ENCODE peak calls at places on chromosomes 4 and X, in five cellular contexts. One of them, this sample, is unnamed.

GRCh38 chr4:85741921-85742591 is 267.1 kb downstream of the ARHGAP24 start:
- DNase-seq in PC-3: no peak
- DNase-seq in astrocyte: no peak
- DNase-seq in AG04450: no peak
- DNase-seq in IMR-90: no peak
- DNase-seq in this sample: no peak

GRCh38 chrX:31590581-31591113 is 518.8 kb upstream of the FTHL17 start:
- DNase-seq in PC-3: peak
- DNase-seq in astrocyte: peak
- DNase-seq in AG04450: peak
- DNase-seq in IMR-90: peak
- DNase-seq in this sample: peak

GRCh38 chrX:149314031-149314430 is 191.1 kb downstream of the IDS start:
- DNase-seq in PC-3: no peak
- DNase-seq in astrocyte: peak
- DNase-seq in AG04450: no peak
- DNase-seq in IMR-90: no peak
- DNase-seq in this sample: peak

GRCh38 chr4:66575024-66575696 is 904.9 kb upstream of the EPHA5 start:
- DNase-seq in PC-3: peak
- DNase-seq in astrocyte: peak
- DNase-seq in AG04450: no peak
- DNase-seq in IMR-90: peak
- DNase-seq in this sample: peak

GRCh38 chr4:5793514-5793913 is 82.5 kb downstream of the EVC start:
- DNase-seq in PC-3: no peak
- DNase-seq in astrocyte: no peak
- DNase-seq in AG04450: no peak
- DNase-seq in IMR-90: no peak
- DNase-seq in this sample: no peak

GRCh38 chr4:8294036-8294435 is 24.5 kb downstream of the HTRA3 start:
- DNase-seq in PC-3: no peak
- DNase-seq in astrocyte: no peak
- DNase-seq in AG04450: no peak
- DNase-seq in IMR-90: no peak
- DNase-seq in this sample: no peak

GRCh38 chr4:24057915-24058559 is 168.2 kb upstream of the PPARGC1A start:
- DNase-seq in PC-3: no peak
- DNase-seq in astrocyte: no peak
- DNase-seq in AG04450: no peak
- DNase-seq in IMR-90: no peak
- DNase-seq in this sample: no peak

GRCh38 chr4:42865572-42866189 is 26.8 kb upstream of the GRXCR1 start:
- DNase-seq in PC-3: peak
- DNase-seq in astrocyte: peak
- DNase-seq in AG04450: no peak
- DNase-seq in IMR-90: peak
- DNase-seq in this sample: peak

GRCh38 chrX:134933911-134934310 is 56.9 kb upstream of the SMIM10 start:
- DNase-seq in PC-3: no peak
- DNase-seq in astrocyte: no peak
- DNase-seq in AG04450: no peak
- DNase-seq in IMR-90: no peak
- DNase-seq in this sample: no peak

GRCh38 chr4:163404570-163404969 is 60.9 kb downstream of the NPY5R start:
- DNase-seq in PC-3: no peak
- DNase-seq in astrocyte: no peak
- DNase-seq in AG04450: no peak
- DNase-seq in IMR-90: no peak
- DNase-seq in this sample: no peak

GRCh38 chr4:67288964-67289363 is 256.3 kb downstream of the CENPC start:
- DNase-seq in PC-3: peak
- DNase-seq in astrocyte: no peak
- DNase-seq in AG04450: no peak
- DNase-seq in IMR-90: no peak
- DNase-seq in this sample: peak

GRCh38 chr4:129623233-129623632 is 527.3 kb downstream of the C4orf33 start:
- DNase-seq in PC-3: no peak
- DNase-seq in astrocyte: no peak
- DNase-seq in AG04450: no peak
- DNase-seq in IMR-90: no peak
- DNase-seq in this sample: no peak

GRCh38 chrX:49919617-49920016 is 2.8 kb upstream of the CLCN5 start:
- DNase-seq in PC-3: peak
- DNase-seq in astrocyte: peak
- DNase-seq in AG04450: no peak
- DNase-seq in IMR-90: peak
- DNase-seq in this sample: peak

GRCh38 chrX:136909119-136909705 is 28.7 kb upstream of the RBMX start:
- DNase-seq in PC-3: peak
- DNase-seq in astrocyte: peak
- DNase-seq in AG04450: peak
- DNase-seq in IMR-90: peak
- DNase-seq in this sample: peak

GRCh38 chrX:39453847-39454645 is 643.7 kb downstream of the BCOR start:
- DNase-seq in PC-3: no peak
- DNase-seq in astrocyte: no peak
- DNase-seq in AG04450: no peak
- DNase-seq in IMR-90: no peak
- DNase-seq in this sample: no peak

GRCh38 chr4:144715230-144715629 is 69.3 kb downstream of the HHIP start:
- DNase-seq in PC-3: no peak
- DNase-seq in astrocyte: no peak
- DNase-seq in AG04450: no peak
- DNase-seq in IMR-90: no peak
- DNase-seq in this sample: no peak

GRCh38 chr4:80568891-80569290 is 233.4 kb downstream of the CFAP299 start:
- DNase-seq in PC-3: no peak
- DNase-seq in astrocyte: no peak
- DNase-seq in AG04450: no peak
- DNase-seq in IMR-90: no peak
- DNase-seq in this sample: no peak

GRCh38 chrX:38127961-38128360 is 92.7 kb downstream of the SRPX start:
- DNase-seq in PC-3: no peak
- DNase-seq in astrocyte: no peak
- DNase-seq in AG04450: no peak
- DNase-seq in IMR-90: no peak
- DNase-seq in this sample: no peak

GRCh38 chr4:150938873-150939499 is 76.1 kb downstream of the LRBA start:
- DNase-seq in PC-3: no peak
- DNase-seq in astrocyte: no peak
- DNase-seq in AG04450: no peak
- DNase-seq in IMR-90: no peak
- DNase-seq in this sample: no peak

DNA sequence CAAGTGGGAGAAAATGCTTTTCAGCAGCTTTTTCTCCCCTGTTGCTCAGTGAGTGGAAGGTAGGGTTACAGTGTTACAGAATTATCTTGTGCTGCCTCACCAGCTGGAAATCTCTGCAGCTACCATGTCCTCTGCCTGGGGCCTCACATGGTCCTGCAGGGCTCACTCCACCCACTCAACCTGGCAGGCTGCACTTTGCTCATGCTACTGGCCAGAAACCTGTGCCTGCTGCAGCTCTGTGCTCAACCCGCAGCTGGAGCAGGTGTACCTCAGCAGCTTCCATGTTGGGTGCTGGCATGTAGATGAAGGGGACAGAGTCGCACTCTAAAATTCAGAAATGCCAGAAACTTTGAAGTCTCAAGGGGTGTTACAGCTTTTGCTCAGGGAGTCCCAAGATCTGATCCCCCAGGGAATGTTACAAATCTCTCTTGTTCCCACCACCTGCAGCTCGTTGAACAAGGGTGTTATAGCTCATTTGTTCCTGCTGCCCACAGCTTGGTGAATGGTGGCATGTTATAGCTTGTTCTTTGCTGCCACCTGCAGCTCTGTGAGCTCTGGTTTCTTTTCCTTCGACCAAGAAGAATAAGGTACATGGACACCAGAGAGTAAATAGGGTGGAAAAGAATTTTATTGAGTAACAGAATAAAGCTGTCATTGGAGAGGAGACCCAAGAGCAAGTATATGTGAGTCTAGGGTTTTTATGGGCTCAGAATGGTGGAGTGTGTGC is 845.8 kb downstream of the TECRL start:
- DNase-seq in PC-3: peak
- DNase-seq in astrocyte: no peak
- DNase-seq in AG04450: no peak
- DNase-seq in IMR-90: no peak
- DNase-seq in this sample: no peak
- TF ChIP-seq CTCF in PC-3: peak
- TF ChIP-seq CTCF in astrocyte: no peak
- TF ChIP-seq CTCF in AG04450: no peak
- TF ChIP-seq CTCF in IMR-90: no peak
- TF ChIP-seq CTCF in this sample: no peak

GRCh38 chr4:71771613-71772012 is 12.3 kb downstream of the GC start:
- DNase-seq in PC-3: no peak
- DNase-seq in astrocyte: no peak
- DNase-seq in AG04450: no peak
- DNase-seq in IMR-90: no peak
- DNase-seq in this sample: no peak

GRCh38 chr4:71775449-71775848 is 8.4 kb downstream of the GC start:
- DNase-seq in PC-3: no peak
- DNase-seq in astrocyte: no peak
- DNase-seq in AG04450: no peak
- DNase-seq in IMR-90: no peak
- DNase-seq in this sample: no peak

GRCh38 chr4:71772592-71772991 is 11.3 kb downstream of the GC start:
- DNase-seq in PC-3: peak
- DNase-seq in astrocyte: no peak
- DNase-seq in AG04450: no peak
- DNase-seq in IMR-90: no peak
- DNase-seq in this sample: no peak

GRCh38 chr4:71773004-71773403 is 10.9 kb downstream of the GC start:
- DNase-seq in PC-3: no peak
- DNase-seq in astrocyte: no peak
- DNase-seq in AG04450: no peak
- DNase-seq in IMR-90: no peak
- DNase-seq in this sample: no peak

DNA sequence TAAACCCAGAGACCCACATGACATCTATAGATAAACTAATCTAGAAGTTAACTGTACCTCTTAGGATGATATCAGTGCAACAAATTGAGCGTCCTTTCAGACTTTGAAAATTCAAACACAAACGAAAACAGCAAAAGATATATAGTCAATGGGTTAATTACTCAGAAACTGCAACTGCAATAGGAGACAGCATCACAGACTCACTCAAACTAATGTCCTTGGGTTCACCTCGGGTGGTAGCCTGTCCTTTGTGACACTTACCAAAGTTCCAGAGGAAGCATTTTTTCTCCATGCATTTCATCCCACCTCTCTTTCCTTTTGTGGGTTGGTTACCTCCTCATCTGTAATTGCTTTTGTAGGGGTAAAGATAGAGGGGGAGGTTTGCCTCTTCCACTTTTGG is 9.7 kb downstream of the GC start:
- DNase-seq in PC-3: no peak
- DNase-seq in astrocyte: no peak
- DNase-seq in AG04450: no peak
- DNase-seq in IMR-90: no peak
- DNase-seq in this sample: no peak
- H3K4me3 ChIP-seq in PC-3: no peak
- H3K4me3 ChIP-seq in astrocyte: no peak
- H3K4me3 ChIP-seq in AG04450: no peak
- H3K4me3 ChIP-seq in IMR-90: no peak
- H3K4me3 ChIP-seq in this sample: no peak

DNA sequence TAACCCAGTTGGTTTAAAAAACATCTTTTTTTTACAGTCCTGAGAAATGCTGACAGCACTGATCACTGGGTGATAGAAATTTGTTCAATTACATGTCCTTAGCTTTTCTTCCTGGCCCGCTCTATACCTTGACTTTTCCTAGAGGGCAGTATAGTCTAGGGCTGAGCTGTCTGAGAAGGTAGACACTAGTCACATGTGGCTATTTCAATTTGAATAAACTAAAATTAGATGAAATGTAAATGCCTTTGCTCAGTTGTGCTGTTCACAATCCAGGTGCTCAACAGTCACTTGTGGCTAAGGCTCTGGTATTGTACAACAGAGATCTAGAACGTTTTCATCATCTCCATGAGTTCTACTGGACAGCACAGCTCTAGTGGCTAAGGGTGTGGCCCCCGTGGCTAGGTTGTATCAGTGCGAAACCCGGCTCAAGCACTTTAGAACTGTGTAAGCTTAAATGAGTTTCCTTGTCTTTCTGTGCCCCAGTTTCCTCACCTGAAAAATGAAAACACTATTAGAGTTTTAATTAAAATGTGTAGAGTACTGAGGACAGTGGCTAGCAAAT is 111.6 kb upstream of the WDR17 start:
- DNase-seq in PC-3: peak
- DNase-seq in astrocyte: no peak
- DNase-seq in AG04450: no peak
- DNase-seq in IMR-90: no peak
- DNase-seq in this sample: no peak
- TF ChIP-seq CTCF in PC-3: peak
- TF ChIP-seq CTCF in astrocyte: no peak
- TF ChIP-seq CTCF in AG04450: no peak
- TF ChIP-seq CTCF in IMR-90: peak
- TF ChIP-seq CTCF in this sample: peak

GRCh38 chr4:142218726-142219125 is 582.3 kb downstream of the IL15 start:
- DNase-seq in PC-3: no peak
- DNase-seq in astrocyte: no peak
- DNase-seq in AG04450: no peak
- DNase-seq in IMR-90: no peak
- DNase-seq in this sample: no peak
- H3K4me3 ChIP-seq in PC-3: no peak
- H3K4me3 ChIP-seq in astrocyte: no peak
- H3K4me3 ChIP-seq in AG04450: no peak
- H3K4me3 ChIP-seq in IMR-90: no peak
- H3K4me3 ChIP-seq in this sample: no peak